ENCODE peak calls at places on chromosomes 7 and 10, in seven cellular contexts. One of them, this sample, is unnamed.

GRCh38 chr10:32377458-32378370 is 30.8 kb upstream of the EPC1 start:
- DNase-seq in A549: no peak
- DNase-seq in aorta: peak; percentile 56
- DNase-seq in effector memory CD4-positive, alpha-beta T cell: no peak
- DNase-seq in AG04450: no peak
- DNase-seq in tibial artery: no peak
- DNase-seq in left lung: no peak
- DNase-seq in this sample: no peak

GRCh38 chr10:3260066-3260834 is 87.7 kb upstream of the PITRM1 start:
- DNase-seq in A549: no peak
- DNase-seq in aorta: no peak
- DNase-seq in effector memory CD4-positive, alpha-beta T cell: no peak
- DNase-seq in AG04450: no peak
- DNase-seq in tibial artery: no peak
- DNase-seq in left lung: no peak
- DNase-seq in this sample: no peak

GRCh38 chr10:48216744-48217143 is 57.8 kb downstream of the FRMPD2 start:
- DNase-seq in A549: no peak
- DNase-seq in aorta: no peak
- DNase-seq in effector memory CD4-positive, alpha-beta T cell: no peak
- DNase-seq in AG04450: no peak
- DNase-seq in tibial artery: no peak
- DNase-seq in left lung: no peak
- DNase-seq in this sample: no peak

GRCh38 chr10:29102233-29102632 is 186.6 kb upstream of the LYZL1 start:
- DNase-seq in A549: no peak
- DNase-seq in aorta: no peak
- DNase-seq in effector memory CD4-positive, alpha-beta T cell: no peak
- DNase-seq in AG04450: no peak
- DNase-seq in tibial artery: no peak
- DNase-seq in left lung: no peak
- DNase-seq in this sample: peak; percentile 20

GRCh38 chr7:27192546-27193334 is 7.2 kb downstream of the HOXA13 start:
- DNase-seq in A549: no peak
- DNase-seq in aorta: peak; percentile 55
- DNase-seq in effector memory CD4-positive, alpha-beta T cell: no peak
- DNase-seq in AG04450: no peak
- DNase-seq in tibial artery: peak; percentile 26
- DNase-seq in left lung: peak; percentile 85
- DNase-seq in this sample: no peak

GRCh38 chr10:52268790-52269189 is 45.3 kb upstream of the DKK1 start:
- DNase-seq in A549: no peak
- DNase-seq in aorta: no peak
- DNase-seq in effector memory CD4-positive, alpha-beta T cell: no peak
- DNase-seq in AG04450: no peak
- DNase-seq in tibial artery: no peak
- DNase-seq in left lung: no peak
- DNase-seq in this sample: no peak

GRCh38 chr10:50832171-50832751 is 53.2 kb downstream of the A1CF start:
- DNase-seq in A549: no peak
- DNase-seq in aorta: no peak
- DNase-seq in effector memory CD4-positive, alpha-beta T cell: no peak
- DNase-seq in AG04450: no peak
- DNase-seq in tibial artery: no peak
- DNase-seq in left lung: no peak
- DNase-seq in this sample: no peak

GRCh38 chr7:138125598-138126111 is 49.4 kb downstream of the AKR1D1 start:
- DNase-seq in A549: peak; percentile 11
- DNase-seq in aorta: no peak
- DNase-seq in effector memory CD4-positive, alpha-beta T cell: no peak
- DNase-seq in AG04450: no peak
- DNase-seq in tibial artery: no peak
- DNase-seq in left lung: no peak
- DNase-seq in this sample: no peak

GRCh38 chr7:94298943-94299342 is 95.8 kb upstream of the COL1A2 start:
- DNase-seq in A549: no peak
- DNase-seq in aorta: no peak
- DNase-seq in effector memory CD4-positive, alpha-beta T cell: no peak
- DNase-seq in AG04450: peak; percentile 68
- DNase-seq in tibial artery: no peak
- DNase-seq in left lung: no peak
- DNase-seq in this sample: no peak

GRCh38 chr7:158362912-158363905 is 224.4 kb downstream of the PTPRN2 start:
- DNase-seq in A549: no peak
- DNase-seq in aorta: no peak
- DNase-seq in effector memory CD4-positive, alpha-beta T cell: no peak
- DNase-seq in AG04450: no peak
- DNase-seq in tibial artery: no peak
- DNase-seq in left lung: no peak
- DNase-seq in this sample: no peak

GRCh38 chr10:67297637-67298181 is 371.9 kb downstream of the LRRTM3 start:
- DNase-seq in A549: no peak
- DNase-seq in aorta: no peak
- DNase-seq in effector memory CD4-positive, alpha-beta T cell: no peak
- DNase-seq in AG04450: no peak
- DNase-seq in tibial artery: no peak
- DNase-seq in left lung: no peak
- DNase-seq in this sample: no peak

GRCh38 chr10:49602380-49603023 is 7.6 kb upstream of the SLC18A3 start:
- DNase-seq in A549: no peak
- DNase-seq in aorta: no peak
- DNase-seq in effector memory CD4-positive, alpha-beta T cell: no peak
- DNase-seq in AG04450: no peak
- DNase-seq in tibial artery: no peak
- DNase-seq in left lung: no peak
- DNase-seq in this sample: no peak

GRCh38 chr7:159031135-159031701 is 113.4 kb downstream of the VIPR2 start:
- DNase-seq in A549: no peak
- DNase-seq in aorta: peak; percentile 85
- DNase-seq in effector memory CD4-positive, alpha-beta T cell: no peak
- DNase-seq in AG04450: no peak
- DNase-seq in tibial artery: peak; percentile 68
- DNase-seq in left lung: peak; percentile 81
- DNase-seq in this sample: no peak

GRCh38 chr10:102917314-102917961 is 656 bp upstream of the CNNM2 start:
- DNase-seq in A549: peak; percentile 60
- DNase-seq in aorta: peak; percentile 84
- DNase-seq in effector memory CD4-positive, alpha-beta T cell: peak; percentile 67
- DNase-seq in AG04450: peak; percentile 34
- DNase-seq in tibial artery: peak; percentile 79
- DNase-seq in left lung: peak; percentile 96
- DNase-seq in this sample: peak; percentile 54

GRCh38 chr10:2876032-2876431 is 191.3 kb upstream of the PFKP start:
- DNase-seq in A549: no peak
- DNase-seq in aorta: no peak
- DNase-seq in effector memory CD4-positive, alpha-beta T cell: no peak
- DNase-seq in AG04450: no peak
- DNase-seq in tibial artery: no peak
- DNase-seq in left lung: no peak
- DNase-seq in this sample: no peak

GRCh38 chr7:99579956-99580777 is 17.9 kb upstream of the TMEM225B start:
- DNase-seq in A549: no peak
- DNase-seq in aorta: no peak
- DNase-seq in effector memory CD4-positive, alpha-beta T cell: peak; percentile 27
- DNase-seq in AG04450: no peak
- DNase-seq in tibial artery: no peak
- DNase-seq in left lung: peak; percentile 80
- DNase-seq in this sample: peak; percentile 27

GRCh38 chr7:69624842-69625637 is 26.8 kb downstream of the AUTS2 start:
- DNase-seq in A549: no peak
- DNase-seq in aorta: no peak
- DNase-seq in effector memory CD4-positive, alpha-beta T cell: no peak
- DNase-seq in AG04450: no peak
- DNase-seq in tibial artery: no peak
- DNase-seq in left lung: no peak
- DNase-seq in this sample: no peak

GRCh38 chr7:158396982-158397862 is 190.4 kb downstream of the PTPRN2 start:
- DNase-seq in A549: no peak
- DNase-seq in aorta: no peak
- DNase-seq in effector memory CD4-positive, alpha-beta T cell: no peak
- DNase-seq in AG04450: no peak
- DNase-seq in tibial artery: no peak
- DNase-seq in left lung: no peak
- DNase-seq in this sample: no peak

GRCh38 chr7:117014673-117015133 is 61.4 kb downstream of the ST7 start:
- DNase-seq in A549: peak; percentile 21
- DNase-seq in aorta: peak; percentile 67
- DNase-seq in effector memory CD4-positive, alpha-beta T cell: no peak
- DNase-seq in AG04450: no peak
- DNase-seq in tibial artery: peak; percentile 76
- DNase-seq in left lung: peak; percentile 58
- DNase-seq in this sample: no peak

GRCh38 chr7:143331179-143331825 is 15.4 kb downstream of the CLCN1 start:
- DNase-seq in A549: peak; percentile 38
- DNase-seq in aorta: peak; percentile 63
- DNase-seq in effector memory CD4-positive, alpha-beta T cell: no peak
- DNase-seq in AG04450: peak; percentile 77
- DNase-seq in tibial artery: no peak
- DNase-seq in left lung: no peak
- DNase-seq in this sample: no peak

GRCh38 chr7:117277576-117277975 is 45.3 kb downstream of the WNT2 start:
- DNase-seq in A549: no peak
- DNase-seq in aorta: no peak
- DNase-seq in effector memory CD4-positive, alpha-beta T cell: no peak
- DNase-seq in AG04450: no peak
- DNase-seq in tibial artery: no peak
- DNase-seq in left lung: no peak
- DNase-seq in this sample: no peak

GRCh38 chr7:132465516-132465915 is 110.8 kb downstream of the PLXNA4 start:
- DNase-seq in A549: no peak
- DNase-seq in aorta: no peak
- DNase-seq in effector memory CD4-positive, alpha-beta T cell: no peak
- DNase-seq in AG04450: no peak
- DNase-seq in tibial artery: no peak
- DNase-seq in left lung: no peak
- DNase-seq in this sample: no peak

GRCh38 chr7:46220066-46220630 is 299.1 kb upstream of the IGFBP3 start:
- DNase-seq in A549: no peak
- DNase-seq in aorta: no peak
- DNase-seq in effector memory CD4-positive, alpha-beta T cell: no peak
- DNase-seq in AG04450: no peak
- DNase-seq in tibial artery: no peak
- DNase-seq in left lung: no peak
- DNase-seq in this sample: no peak

GRCh38 chr10:68139451-68140272 is 30.4 kb downstream of the MYPN start:
- DNase-seq in A549: no peak
- DNase-seq in aorta: no peak
- DNase-seq in effector memory CD4-positive, alpha-beta T cell: no peak
- DNase-seq in AG04450: no peak
- DNase-seq in tibial artery: no peak
- DNase-seq in left lung: no peak
- DNase-seq in this sample: no peak

GRCh38 chr10:86955501-86956194 is 1.8 kb downstream of the MMRN2 start:
- DNase-seq in A549: no peak
- DNase-seq in aorta: peak; percentile 46
- DNase-seq in effector memory CD4-positive, alpha-beta T cell: no peak
- DNase-seq in AG04450: no peak
- DNase-seq in tibial artery: no peak
- DNase-seq in left lung: no peak
- DNase-seq in this sample: no peak
- H3K27ac ChIP-seq in A549: peak overlapping the region; percentile 48
- H3K27ac ChIP-seq in aorta: peak overlapping the region; percentile 71
- H3K27ac ChIP-seq in effector memory CD4-positive, alpha-beta T cell: no peak overlapping the region
- H3K27ac ChIP-seq in AG04450: no peak overlapping the region
- H3K27ac ChIP-seq in tibial artery: peak overlapping the region; percentile 91
- H3K27ac ChIP-seq in left lung: peak overlapping the region; percentile 76
- H3K27ac ChIP-seq in this sample: peak overlapping the region; percentile 61

GRCh38 chr7:56091591-56091990 is 1.2 kb downstream of the PHKG1 start:
- DNase-seq in A549: no peak
- DNase-seq in aorta: peak; percentile 89
- DNase-seq in effector memory CD4-positive, alpha-beta T cell: no peak
- DNase-seq in AG04450: no peak
- DNase-seq in tibial artery: peak; percentile 66
- DNase-seq in left lung: no peak
- DNase-seq in this sample: no peak
- H3K27ac ChIP-seq in A549: no peak overlapping the region
- H3K27ac ChIP-seq in aorta: peak overlapping the region; percentile 99
- H3K27ac ChIP-seq in effector memory CD4-positive, alpha-beta T cell: no peak overlapping the region
- H3K27ac ChIP-seq in AG04450: no peak overlapping the region
- H3K27ac ChIP-seq in tibial artery: peak overlapping the region; percentile 82
- H3K27ac ChIP-seq in left lung: no peak overlapping the region
- H3K27ac ChIP-seq in this sample: peak overlapping the region; percentile 37

DNA sequence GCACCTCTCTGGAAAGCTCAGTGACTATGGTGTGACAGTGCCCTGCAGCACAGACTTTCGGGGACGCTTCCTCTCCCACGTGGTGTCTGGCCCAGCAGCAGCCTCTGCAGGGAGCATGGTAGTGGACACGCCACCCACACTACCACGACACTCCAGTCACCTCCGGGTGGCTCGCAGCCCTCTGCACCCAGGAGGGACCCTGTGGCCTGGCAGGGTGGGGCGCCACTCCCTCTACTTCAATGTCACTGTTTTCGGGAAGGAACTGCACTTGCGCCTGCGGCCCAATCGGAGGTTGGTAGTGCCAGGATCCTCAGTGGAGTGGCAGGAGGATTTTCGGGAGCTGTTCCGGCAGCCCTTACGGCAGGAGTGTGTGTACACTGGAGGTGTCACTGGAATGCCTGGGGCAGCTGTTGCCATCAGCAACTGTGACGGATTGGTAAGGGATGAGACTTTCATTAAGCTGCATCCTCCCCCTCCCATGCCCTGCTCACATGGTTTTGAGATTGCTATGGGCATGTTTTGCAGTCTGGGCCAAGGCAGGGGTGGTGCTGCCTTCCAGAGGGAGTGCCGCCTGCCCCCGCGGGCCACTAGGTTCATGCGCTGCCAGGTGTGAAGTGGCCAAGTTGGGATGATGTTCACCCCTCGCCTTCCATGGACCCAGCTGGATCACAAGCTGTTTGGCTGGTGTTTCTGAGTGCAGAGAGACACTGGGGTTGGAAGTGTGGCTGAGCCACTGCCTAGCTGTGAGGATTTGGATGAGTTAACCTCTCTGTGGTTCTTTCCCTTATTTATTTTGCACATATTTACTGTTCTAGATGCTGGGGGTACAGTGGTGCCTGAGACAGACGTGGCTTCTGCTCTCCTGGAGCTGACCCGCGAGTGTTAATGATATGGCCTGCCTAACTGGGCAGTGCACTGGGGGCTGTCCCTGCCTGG is 2.5 kb downstream of the ADAMTS14 start:
- DNase-seq in A549: no peak
- DNase-seq in aorta: no peak
- DNase-seq in effector memory CD4-positive, alpha-beta T cell: no peak
- DNase-seq in AG04450: no peak
- DNase-seq in tibial artery: no peak
- DNase-seq in left lung: no peak
- DNase-seq in this sample: no peak
- H3K27ac ChIP-seq in A549: no peak overlapping the region
- H3K27ac ChIP-seq in aorta: no peak overlapping the region
- H3K27ac ChIP-seq in effector memory CD4-positive, alpha-beta T cell: no peak overlapping the region
- H3K27ac ChIP-seq in AG04450: no peak overlapping the region
- H3K27ac ChIP-seq in tibial artery: no peak overlapping the region
- H3K27ac ChIP-seq in left lung: no peak overlapping the region
- H3K27ac ChIP-seq in this sample: peak overlapping the region; percentile 5

DNA sequence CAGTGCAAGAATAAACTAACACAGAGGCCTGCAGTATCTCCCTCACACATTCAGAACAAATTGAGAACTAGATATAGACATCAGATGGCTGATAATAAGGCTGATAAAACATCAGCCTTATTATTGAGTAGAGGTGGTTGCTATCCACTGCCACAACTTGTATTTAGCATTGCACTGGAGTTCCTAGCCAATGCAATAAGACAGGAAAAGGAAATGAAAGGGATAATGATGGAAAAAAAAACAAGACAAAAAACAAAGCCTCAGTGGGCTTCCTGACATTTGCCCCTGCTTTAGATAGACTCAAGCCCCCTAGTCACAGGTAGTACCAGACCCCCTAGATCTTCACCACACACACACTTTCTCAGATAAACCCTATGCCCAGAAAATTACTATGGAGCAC is 33.2 kb upstream of the ELN start:
- DNase-seq in A549: no peak
- DNase-seq in aorta: no peak
- DNase-seq in effector memory CD4-positive, alpha-beta T cell: no peak
- DNase-seq in AG04450: no peak
- DNase-seq in tibial artery: no peak
- DNase-seq in left lung: no peak
- DNase-seq in this sample: no peak
- H3K27ac ChIP-seq in A549: no peak overlapping the region
- H3K27ac ChIP-seq in aorta: peak overlapping the region; percentile 88
- H3K27ac ChIP-seq in effector memory CD4-positive, alpha-beta T cell: no peak overlapping the region
- H3K27ac ChIP-seq in AG04450: peak overlapping the region; percentile 48
- H3K27ac ChIP-seq in tibial artery: peak overlapping the region; percentile 75
- H3K27ac ChIP-seq in left lung: no peak overlapping the region
- H3K27ac ChIP-seq in this sample: no peak overlapping the region